ENCODE peak calls at places on chromosomes 11 and 22, in ten cellular contexts. V, R, D, Z, T, C, O, S, X and U are unnamed samples.

GRCh38 chr11:91871791-91872190 is 352.8 kb upstream of the FAT3 start:
- DNase-seq in V (peak), R (no peak), D (no peak), Z (no peak), T (no peak), C (no peak), O (no peak), S (no peak), X (no peak), U (no peak)

GRCh38 chr11:128903248-128904041 is 12.3 kb downstream of the KCNJ5 start:
- DNase-seq in V (no peak), R (peak), D (peak), Z (peak), T (no peak), C (no peak), O (no peak), S (peak), X (peak), U (no peak)

GRCh38 chr22:20290045-20290392 is 21.9 kb upstream of the RTN4R start:
- DNase-seq in V (no peak), R (no peak), D (no peak), Z (no peak), T (no peak), C (no peak), O (no peak), S (no peak), X (no peak), U (no peak)

GRCh38 chr22:33544707-33545106 is 375.6 kb downstream of the LARGE1 start:
- DNase-seq in V (peak), R (no peak), D (no peak), Z (no peak), T (no peak), C (peak), O (no peak), S (no peak), X (no peak), U (no peak)

GRCh38 chr11:119518746-119519382 is 95.9 kb upstream of the THY1 start:
- DNase-seq in V (peak), R (peak), D (peak), Z (no peak), T (peak), C (peak), O (no peak), S (no peak), X (peak), U (no peak)

GRCh38 chr11:783581-784015 is 6.3 kb downstream of the CEND1 start:
- DNase-seq in V (peak), R (peak), D (peak), Z (peak), T (peak), C (peak), O (peak), S (peak), X (peak), U (no peak)

GRCh38 chr11:20518323-20518834 is 81.0 kb upstream of the SLC6A5 start:
- DNase-seq in V (no peak), R (no peak), D (no peak), Z (peak), T (no peak), C (no peak), O (no peak), S (no peak), X (no peak), U (no peak)

GRCh38 chr11:19953909-19954308 is 206.4 kb downstream of the DBX1 start:
- DNase-seq in V (peak), R (peak), D (peak), Z (no peak), T (no peak), C (peak), O (peak), S (no peak), X (peak), U (no peak)

GRCh38 chr11:5620606-5621521 is 3.9 kb upstream of the TRIM34 start:
- DNase-seq in V (peak), R (no peak), D (peak), Z (no peak), T (no peak), C (peak), O (peak), S (no peak), X (no peak), U (no peak)

GRCh38 chr11:76885390-76886097 is 24.8 kb downstream of the ACER3 start:
- DNase-seq in V (peak), R (no peak), D (peak), Z (no peak), T (peak), C (peak), O (no peak), S (no peak), X (no peak), U (no peak)

GRCh38 chr22:45891021-45891421 is 85.9 kb downstream of the WNT7B start:
- DNase-seq in V (no peak), R (peak), D (no peak), Z (peak), T (no peak), C (no peak), O (no peak), S (no peak), X (peak), U (no peak)

GRCh38 chr11:30025396-30026139 is 8.7 kb upstream of the KCNA4 start:
- DNase-seq in V (no peak), R (peak), D (no peak), Z (no peak), T (no peak), C (no peak), O (no peak), S (no peak), X (peak), U (no peak)

GRCh38 chr22:46582281-46582811 is 37.8 kb upstream of the GRAMD4 start:
- DNase-seq in V (no peak), R (no peak), D (no peak), Z (peak), T (no peak), C (no peak), O (no peak), S (no peak), X (no peak), U (no peak)

GRCh38 chr11:86811637-86812321 is 11.4 kb downstream of the PRSS23 start:
- DNase-seq in V (peak), R (peak), D (peak), Z (no peak), T (no peak), C (peak), O (peak), S (no peak), X (peak), U (no peak)

GRCh38 chr11:44977493-44977984 is 26.9 kb upstream of the TP53I11 start:
- DNase-seq in V (no peak), R (peak), D (peak), Z (no peak), T (peak), C (no peak), O (peak), S (no peak), X (peak), U (no peak)

DNA sequence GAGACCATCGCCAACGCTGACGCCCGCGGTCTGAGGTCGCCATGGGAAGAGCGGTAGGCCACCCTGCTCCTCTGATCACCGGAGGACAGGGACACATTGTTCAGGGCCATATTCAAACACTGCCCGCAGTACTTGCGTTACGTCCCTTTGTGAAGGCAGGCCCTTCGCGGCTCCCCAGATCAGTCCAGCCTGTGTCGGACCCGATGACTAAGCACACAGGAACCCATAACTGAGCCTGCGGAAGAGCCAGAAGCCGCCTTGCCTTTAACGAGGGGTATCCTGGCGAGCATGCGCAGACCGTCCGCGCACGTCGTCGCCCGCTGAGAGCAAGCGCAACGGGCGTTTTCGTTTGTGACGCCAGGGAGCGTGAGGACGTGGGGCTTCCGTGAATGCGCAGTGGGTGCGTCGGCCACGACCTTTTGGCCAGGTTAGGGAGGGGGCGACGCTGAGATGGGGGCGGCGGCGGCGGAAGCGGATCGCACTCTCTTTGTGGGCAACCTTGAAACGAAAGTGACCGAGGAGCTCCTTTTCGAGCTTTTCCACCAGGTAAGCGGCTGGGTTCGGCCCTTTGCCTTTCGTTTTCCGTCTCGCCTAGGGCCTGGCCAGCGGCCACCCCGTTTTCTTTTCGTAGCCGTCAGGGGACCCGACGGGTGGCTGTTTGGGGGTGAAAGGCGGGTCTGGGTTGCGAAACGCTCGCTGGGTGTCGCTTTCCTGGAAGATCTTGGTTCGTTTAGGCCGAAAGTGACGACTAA is at the start of the genes C11orf71 and RBM7:
- DNase-seq in V (peak), R (peak), D (peak), Z (peak), T (peak), C (peak), O (peak), S (peak), X (peak), U (peak)
- TF ChIP-seq CTCF in V (no peak), R (peak), D (no peak), Z (peak), T (no peak), C (peak), O (peak), S (peak), X (no peak), U (peak)

DNA sequence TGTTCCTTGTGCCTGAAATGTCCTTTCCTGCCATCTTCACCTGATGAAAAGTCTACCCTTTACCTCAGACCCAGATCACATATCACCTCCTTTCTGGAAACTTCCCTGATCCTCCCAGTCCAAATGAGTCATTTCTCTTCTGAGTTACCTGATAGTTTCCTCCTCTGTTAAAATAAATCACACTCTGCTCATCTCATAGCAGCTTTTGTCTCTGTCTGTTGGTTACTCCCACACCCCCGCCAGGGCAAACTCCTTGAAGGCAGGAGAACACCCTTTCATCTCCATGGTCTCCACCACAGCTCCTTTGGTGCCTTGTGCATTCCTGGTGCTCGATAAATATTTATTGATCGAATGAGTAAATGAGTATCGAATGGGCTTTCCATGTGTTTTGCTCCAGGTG is 178.0 kb downstream of the GRIK4 start:
- DNase-seq in V (no peak), R (no peak), D (peak), Z (no peak), T (no peak), C (no peak), O (no peak), S (no peak), X (no peak), U (no peak)
- TF ChIP-seq CTCF in V (no peak), R (no peak), D (no peak), Z (no peak), T (no peak), C (no peak), O (no peak), S (no peak), X (no peak), U (no peak)

DNA sequence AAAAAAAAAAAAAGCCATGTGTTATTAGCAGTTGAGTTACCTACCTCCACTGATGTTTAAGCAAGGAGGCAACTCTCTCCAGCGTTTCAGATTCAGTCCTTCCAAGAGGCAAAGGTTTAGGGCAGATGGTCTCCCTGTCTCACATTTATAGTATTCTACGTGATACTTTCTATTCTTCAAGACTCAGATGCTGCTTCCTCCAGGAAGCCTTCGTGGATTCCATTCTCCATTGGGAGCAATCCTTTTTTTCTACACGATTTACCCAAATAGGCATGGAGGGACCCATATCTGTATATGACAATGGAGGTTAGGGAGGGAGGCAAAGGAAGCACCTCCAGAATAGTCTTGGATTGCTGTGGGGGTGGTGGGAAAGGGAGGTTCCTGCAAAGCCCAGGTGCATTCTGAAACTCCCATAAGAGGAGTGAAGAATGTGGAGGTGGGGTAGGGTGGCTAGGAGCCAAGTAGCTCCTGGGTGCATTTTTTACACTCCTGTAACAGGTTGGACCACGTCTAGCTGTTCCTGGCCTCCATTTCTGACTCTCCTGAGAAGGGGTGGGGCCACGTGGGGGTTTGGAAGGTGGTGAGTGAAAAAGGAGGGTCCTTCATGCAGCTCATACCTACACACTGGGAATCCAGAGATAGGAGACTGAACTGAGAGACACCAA is 16.2 kb downstream of the YPEL4 start:
- DNase-seq in V (no peak), R (no peak), D (no peak), Z (no peak), T (no peak), C (no peak), O (no peak), S (no peak), X (no peak), U (no peak)
- TF ChIP-seq CTCF in V (no peak), R (no peak), D (no peak), Z (no peak), T (no peak), C (no peak), O (no peak), S (no peak), X (no peak), U (no peak)

GRCh38 chr11:125923012-125923579 is 18.8 kb downstream of the DDX25 start:
- DNase-seq in V (peak), R (peak), D (peak), Z (no peak), T (peak), C (peak), O (peak), S (peak), X (peak), U (peak)
- TF ChIP-seq CTCF in V (peak), R (peak), D (peak), Z (peak), T (peak), C (peak), O (peak), S (peak), X (peak), U (peak)

GRCh38 chr22:41672780-41673509 is 15.7 kb downstream of the SNU13 start:
- DNase-seq in V (no peak), R (no peak), D (peak), Z (no peak), T (no peak), C (no peak), O (peak), S (no peak), X (peak), U (no peak)
- TF ChIP-seq CTCF in V (peak), R (peak), D (peak), Z (no peak), T (no peak), C (peak), O (peak), S (peak), X (peak), U (no peak)

GRCh38 chr11:118092907-118093571 is 6.3 kb upstream of the SMIM35 start:
- DNase-seq in V (no peak), R (no peak), D (peak), Z (no peak), T (no peak), C (no peak), O (no peak), S (no peak), X (no peak), U (no peak)

GRCh38 chr11:118088531-118088930 is 1.8 kb upstream of the SMIM35 start:
- DNase-seq in V (no peak), R (no peak), D (peak), Z (peak), T (no peak), C (no peak), O (no peak), S (no peak), X (no peak), U (no peak)

GRCh38 chr11:118091690-118092089 is 4.9 kb upstream of the SMIM35 start:
- DNase-seq in V (no peak), R (no peak), D (no peak), Z (no peak), T (no peak), C (no peak), O (no peak), S (no peak), X (no peak), U (no peak)

GRCh38 chr11:118087933-118088332 is 1.2 kb upstream of the SMIM35 start:
- DNase-seq in V (no peak), R (no peak), D (no peak), Z (no peak), T (no peak), C (no peak), O (no peak), S (no peak), X (no peak), U (no peak)

GRCh38 chr11:118090545-118091162 is 3.9 kb upstream of the SMIM35 start:
- DNase-seq in V (no peak), R (no peak), D (peak), Z (peak), T (no peak), C (no peak), O (no peak), S (no peak), X (no peak), U (no peak)
- TF ChIP-seq CTCF in V (no peak), R (no peak), D (no peak), Z (no peak), T (no peak), C (no peak), O (no peak), S (no peak), X (no peak), U (no peak)

GRCh38 chr11:122161191-122161590 is 45.2 kb upstream of the BLID start:
- DNase-seq in V (no peak), R (no peak), D (no peak), Z (no peak), T (no peak), C (no peak), O (no peak), S (no peak), X (no peak), U (no peak)

GRCh38 chr11:122162095-122162494 is 46.1 kb upstream of the BLID start:
- DNase-seq in V (peak), R (no peak), D (peak), Z (no peak), T (no peak), C (peak), O (no peak), S (no peak), X (no peak), U (no peak)

GRCh38 chr11:122159861-122160260 is 43.8 kb upstream of the BLID start:
- DNase-seq in V (no peak), R (no peak), D (no peak), Z (no peak), T (no peak), C (no peak), O (no peak), S (no peak), X (no peak), U (no peak)

GRCh38 chr11:122157540-122158173 is 41.6 kb upstream of the BLID start:
- DNase-seq in V (no peak), R (no peak), D (peak), Z (no peak), T (no peak), C (peak), O (no peak), S (no peak), X (no peak), U (no peak)

GRCh38 chr11:122159173-122159701 is 43.2 kb upstream of the BLID start:
- DNase-seq in V (peak), R (no peak), D (peak), Z (no peak), T (no peak), C (peak), O (peak), S (no peak), X (peak), U (no peak)
- TF ChIP-seq CTCF in V (no peak), R (no peak), D (no peak), Z (no peak), T (no peak), C (no peak), O (no peak), S (no peak), X (no peak), U (no peak)

DNA sequence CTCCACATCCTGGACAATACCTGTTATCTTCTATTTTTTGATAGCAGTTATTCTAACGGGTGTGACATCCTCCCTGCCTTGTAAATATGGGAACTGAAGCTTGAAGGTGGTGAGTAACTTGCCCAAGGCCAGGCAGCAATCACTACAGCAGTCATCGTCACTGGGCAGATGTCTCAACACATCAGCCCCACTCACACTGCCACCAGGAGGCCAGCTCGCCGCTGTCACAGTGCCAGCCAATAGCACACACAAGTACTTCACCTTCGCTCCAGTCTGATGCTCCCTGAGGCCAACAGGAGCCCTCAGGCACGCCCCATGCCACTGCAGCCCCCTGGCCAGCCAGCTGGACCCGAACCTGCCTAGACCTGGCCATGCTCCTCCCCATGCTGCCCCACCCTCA is 4.9 kb upstream of the TTLL1 start:
- DNase-seq in V (no peak), R (peak), D (peak), Z (peak), T (no peak), C (no peak), O (peak), S (no peak), X (no peak), U (no peak)
- TF ChIP-seq CTCF in V (no peak), R (peak), D (peak), Z (no peak), T (no peak), C (no peak), O (peak), S (no peak), X (no peak), U (no peak)